ENCODE peak calls at places on chromosomes 3 and 15, in five cellular contexts. X, H, M, D and N are unnamed samples.

GRCh38 chr3:47016934-47017435 is 37.5 kb downstream of the NBEAL2 start:
- DNase-seq in X (no peak), H (no peak), M (no peak), D (peak; percentile 41), N (no peak)

GRCh38 chr15:35309886-35310285 is 224.8 kb upstream of the NANOGP8 start:
- DNase-seq in X (no peak), H (no peak), M (no peak), D (no peak), N (no peak)

GRCh38 chr3:192917508-192918274 is at the start of gene MB21D2:
- DNase-seq in X (peak; percentile 90), H (peak; percentile 85), M (peak; percentile 74), D (peak; percentile 83), N (peak; percentile 78)

GRCh38 chr3:72538070-72538745 is 310.0 kb downstream of the SHQ1 start:
- DNase-seq in X (no peak), H (no peak), M (no peak), D (no peak), N (no peak)

GRCh38 chr3:131083190-131083863 is 56.6 kb downstream of the NEK11 start:
- DNase-seq in X (peak; percentile 34), H (peak; percentile 93), M (peak; percentile 43), D (no peak), N (no peak)

GRCh38 chr3:188125076-188125475 is 28.9 kb upstream of the LPP start:
- DNase-seq in X (no peak), H (no peak), M (no peak), D (no peak), N (no peak)

GRCh38 chr15:66738595-66738994 is 36.6 kb downstream of the SMAD6 start:
- DNase-seq in X (no peak), H (no peak), M (no peak), D (no peak), N (no peak)

GRCh38 chr15:101325263-101326025 is 30.4 kb upstream of the SNRPA1 start:
- DNase-seq in X (no peak), H (no peak), M (no peak), D (no peak), N (no peak)

GRCh38 chr3:45528429-45528828 is 66.1 kb upstream of the LIMD1 start:
- DNase-seq in X (no peak), H (no peak), M (no peak), D (peak; percentile 45), N (no peak)

GRCh38 chr3:36677331-36678007 is 86.9 kb downstream of the DCLK3 start:
- DNase-seq in X (no peak), H (no peak), M (peak; percentile 13), D (peak; percentile 97), N (peak; percentile 78)

GRCh38 chr3:116166121-116166520 is 279.2 kb downstream of the LSAMP start:
- DNase-seq in X (no peak), H (no peak), M (no peak), D (no peak), N (no peak)

GRCh38 chr3:14147617-14148016 is 22.8 kb downstream of the TMEM43 start:
- DNase-seq in X (no peak), H (no peak), M (peak; percentile 38), D (no peak), N (no peak)

DNA sequence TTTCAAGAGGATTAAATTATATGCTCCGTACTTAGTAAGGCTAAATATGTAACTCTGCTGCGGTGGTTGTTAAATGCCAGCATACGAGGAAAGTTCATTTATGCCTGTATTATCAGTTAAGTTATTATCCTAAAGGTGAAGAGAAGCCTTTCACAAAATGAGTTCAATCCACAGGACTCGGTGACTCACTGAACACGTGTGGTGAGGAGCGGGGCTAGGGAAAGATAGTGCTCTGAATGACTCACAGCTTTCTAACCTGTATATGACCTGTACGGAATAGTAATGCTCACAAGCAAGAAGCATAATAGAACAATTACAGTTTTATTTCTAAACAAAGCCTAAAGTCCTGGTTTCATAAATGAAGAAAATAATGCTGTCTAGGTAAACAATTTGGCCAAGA is 25.2 kb downstream of the CNTN6 start:
- DNase-seq in X (peak; percentile 76), H (no peak), M (no peak), D (peak; percentile 27), N (peak; percentile 34)
- H4K20me1 ChIP-seq in X (no peaks in the 10 kb centered on the region), H (no peaks in the 10 kb centered on the region), M (no peaks in the 10 kb centered on the region), D (no peaks in the 10 kb centered on the region), N (no peaks in the 10 kb centered on the region)

GRCh38 chr15:89409184-89409992 is 74.8 kb upstream of the POLG start:
- DNase-seq in X (no peak), H (no peak), M (no peak), D (no peak), N (no peak)

GRCh38 chr15:89408512-89409183 is 74.0 kb upstream of the POLG start:
- DNase-seq in X (no peak), H (no peak), M (no peak), D (no peak), N (no peak)

GRCh38 chr15:89406218-89406716 is 71.6 kb upstream of the POLG start:
- DNase-seq in X (no peak), H (no peak), M (no peak), D (no peak), N (no peak)

GRCh38 chr15:89404023-89404422 is 69.4 kb upstream of the POLG start:
- DNase-seq in X (no peak), H (no peak), M (no peak), D (no peak), N (no peak)

GRCh38 chr15:89406756-89407650 is 72.4 kb upstream of the POLG start:
- DNase-seq in X (no peak), H (no peak), M (peak; percentile 85), D (no peak), N (no peak)
- TF ChIP-seq EZH2 in X (peak; percentile 96), H (no peak), M (peak; percentile 95), D (no peak), N (no peak)

DNA sequence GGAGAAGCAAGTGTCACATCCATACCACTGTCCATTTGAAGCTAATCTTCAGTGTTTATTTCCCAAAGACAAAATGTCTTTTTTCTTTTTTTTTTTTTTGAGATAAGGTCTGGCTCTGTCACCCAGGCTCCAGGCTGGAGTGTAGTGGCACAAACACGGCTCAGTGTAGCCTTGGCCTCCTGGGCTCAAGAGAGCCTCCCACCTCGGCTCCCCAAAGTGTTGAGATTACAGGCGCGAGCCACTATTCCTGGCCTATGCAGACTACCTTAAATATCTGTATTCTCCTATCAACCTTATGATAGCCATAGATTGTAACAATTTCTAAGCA is 27.7 kb upstream of the VPS33B start:
- DNase-seq in X (no peak), H (no peak), M (no peak), D (no peak), N (no peak)
- H3K9me2 ChIP-seq in X (no peaks in the 10 kb centered on the region), H (no peaks in the 10 kb centered on the region), M (no peaks in the 10 kb centered on the region), D (no peaks in the 10 kb centered on the region), N (no peaks in the 10 kb centered on the region)

DNA sequence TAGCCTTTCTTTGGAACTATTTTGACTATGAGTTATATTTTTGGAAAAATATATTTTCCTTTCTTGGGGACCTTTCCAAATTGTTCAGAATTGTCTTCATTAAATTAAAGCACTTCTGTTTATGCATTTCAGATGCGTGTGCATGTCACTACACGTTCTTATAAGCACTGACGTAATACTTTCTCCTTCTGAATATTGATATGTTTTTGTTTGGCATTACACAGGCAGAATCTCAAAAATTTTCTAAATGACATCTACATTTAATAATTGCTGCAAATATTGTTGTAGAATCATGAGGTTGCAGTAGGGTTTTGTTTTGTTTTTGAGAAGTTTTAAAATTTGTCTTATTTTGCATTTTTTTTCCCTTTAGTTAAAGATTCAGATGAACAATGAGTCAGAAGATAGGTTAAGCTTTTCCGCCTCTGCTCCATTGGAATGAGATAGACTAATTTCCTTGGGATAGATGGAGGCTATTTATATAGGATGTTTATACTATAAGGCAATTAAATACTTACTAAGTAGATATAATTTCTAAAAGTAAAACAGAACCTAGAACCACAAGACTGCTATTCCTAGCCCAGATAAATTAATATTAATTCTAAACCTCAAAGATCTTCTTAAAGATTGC is 110.8 kb downstream of the MBNL1 start:
- DNase-seq in X (no peak), H (no peak), M (no peak), D (no peak), N (no peak)
- H4K20me1 ChIP-seq in X (peaks cover 14% of the 10 kb centered on the region), H (peaks cover 16% of the 10 kb centered on the region), M (no peaks in the 10 kb centered on the region), D (no peaks in the 10 kb centered on the region), N (peaks cover 1% of the 10 kb centered on the region)

GRCh38 chr3:50194128-50194902 is 2.9 kb downstream of the GNAT1 start:
- DNase-seq in X (peak; percentile 73), H (peak; percentile 47), M (peak; percentile 82), D (peak; percentile 76), N (no peak)
- TF ChIP-seq EZH2 in X (no peak), H (no peak), M (no peak), D (no peak), N (no peak)

GRCh38 chr3:133404925-133405324 is 5.1 kb downstream of the BFSP2 start:
- DNase-seq in X (no peak), H (no peak), M (peak; percentile 19), D (no peak), N (no peak)

GRCh38 chr3:133394561-133395311 is 5.1 kb upstream of the BFSP2 start:
- DNase-seq in X (no peak), H (peak; percentile 30), M (no peak), D (no peak), N (no peak)

GRCh38 chr3:133401374-133402135 is 1.7 kb downstream of the BFSP2 start:
- DNase-seq in X (no peak), H (no peak), M (no peak), D (no peak), N (no peak)

GRCh38 chr3:133396906-133397305 is 3.0 kb upstream of the BFSP2 start:
- DNase-seq in X (no peak), H (no peak), M (no peak), D (no peak), N (no peak)

DNA sequence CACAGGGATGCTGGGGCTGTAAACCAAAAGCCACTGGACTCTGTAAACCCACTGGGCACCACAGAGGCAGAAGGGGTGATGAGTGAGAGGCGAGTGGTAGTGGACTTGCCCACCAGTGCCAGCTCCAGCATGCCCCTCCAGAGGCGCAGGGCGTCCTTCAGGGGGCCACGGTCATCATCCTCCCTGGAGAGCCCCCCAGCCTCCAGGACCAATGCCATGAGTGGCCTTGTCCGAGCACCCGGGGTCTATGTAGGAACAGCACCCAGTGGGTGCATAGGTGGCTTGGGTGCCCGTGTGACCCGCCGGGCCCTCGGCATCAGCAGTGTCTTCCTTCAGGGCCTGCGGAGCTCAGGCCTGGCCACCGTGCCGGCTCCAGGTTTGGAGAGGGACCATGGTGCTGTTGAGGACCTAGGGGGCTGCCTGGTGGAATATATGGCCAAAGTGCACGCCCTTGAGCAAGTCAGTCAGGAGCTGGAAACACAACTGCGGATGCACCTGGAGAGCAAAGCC is at the start of gene BFSP2:
- DNase-seq in X (no peak), H (no peak), M (no peak), D (no peak), N (no peak)
- H3K9me2 ChIP-seq in X (no peaks in the 10 kb centered on the region), H (no peaks in the 10 kb centered on the region), M (no peaks in the 10 kb centered on the region), D (no peaks in the 10 kb centered on the region), N (no peaks in the 10 kb centered on the region)

GRCh38 chr15:80697316-80697715 is 2.2 kb downstream of the ABHD17C start:
- DNase-seq in X (no peak), H (no peak), M (no peak), D (peak; percentile 47), N (peak; percentile 69)
- H4K20me1 ChIP-seq in X (no peaks in the 10 kb centered on the region), H (no peaks in the 10 kb centered on the region), M (peaks cover 10% of the 10 kb centered on the region), D (peaks cover 39% of the 10 kb centered on the region), N (peaks cover 11% of the 10 kb centered on the region)